ENCODE peak calls at places on chromosomes 1 and 21, in seven cellular contexts. One of them, this sample, is unnamed.

GRCh38 chr1:18352640-18353245 is 128.0 kb upstream of the KLHDC7A start:
- DNase-seq in HEK293T: no peak
- DNase-seq in WTC11: no peak
- DNase-seq in K562: no peak
- DNase-seq in HepG2: no peak
- DNase-seq in H1: no peak
- DNase-seq in HCT116: no peak
- DNase-seq in this sample: no peak

GRCh38 chr1:186530104-186530503 is 69.2 kb upstream of the PDC start:
- DNase-seq in HEK293T: no peak
- DNase-seq in WTC11: no peak
- DNase-seq in K562: no peak
- DNase-seq in HepG2: no peak
- DNase-seq in H1: no peak
- DNase-seq in HCT116: no peak
- DNase-seq in this sample: no peak

GRCh38 chr21:41615613-41616012 is 107.7 kb upstream of the TMPRSS2 start:
- DNase-seq in HEK293T: no peak
- DNase-seq in WTC11: no peak
- DNase-seq in K562: no peak
- DNase-seq in HepG2: no peak
- DNase-seq in H1: no peak
- DNase-seq in HCT116: no peak
- DNase-seq in this sample: no peak

GRCh38 chr1:154955039-154955717 is 721 bp downstream of the PBXIP1 start:
- DNase-seq in HEK293T: no peak
- DNase-seq in WTC11: peak
- DNase-seq in K562: peak
- DNase-seq in HepG2: peak
- DNase-seq in H1: no peak
- DNase-seq in HCT116: no peak
- DNase-seq in this sample: no peak

GRCh38 chr1:77831976-77832695 is 52.7 kb downstream of the MIGA1 start:
- DNase-seq in HEK293T: no peak
- DNase-seq in WTC11: no peak
- DNase-seq in K562: no peak
- DNase-seq in HepG2: no peak
- DNase-seq in H1: no peak
- DNase-seq in HCT116: no peak
- DNase-seq in this sample: no peak

GRCh38 chr1:37394574-37395464 is 79.6 kb upstream of the ZC3H12A start:
- DNase-seq in HEK293T: no peak
- DNase-seq in WTC11: peak
- DNase-seq in K562: no peak
- DNase-seq in HepG2: no peak
- DNase-seq in H1: peak
- DNase-seq in HCT116: peak
- DNase-seq in this sample: no peak

GRCh38 chr1:46401964-46402626 is 8.0 kb downstream of the FAAH start:
- DNase-seq in HEK293T: no peak
- DNase-seq in WTC11: peak
- DNase-seq in K562: peak
- DNase-seq in HepG2: peak
- DNase-seq in H1: peak
- DNase-seq in HCT116: peak
- DNase-seq in this sample: no peak

GRCh38 chr1:183881387-183882084 is 76.6 kb downstream of the RGL1 start:
- DNase-seq in HEK293T: peak
- DNase-seq in WTC11: peak
- DNase-seq in K562: no peak
- DNase-seq in HepG2: peak
- DNase-seq in H1: peak
- DNase-seq in HCT116: no peak
- DNase-seq in this sample: no peak

GRCh38 chr21:41953831-41954653 is at the start of gene C2CD2:
- DNase-seq in HEK293T: no peak
- DNase-seq in WTC11: peak
- DNase-seq in K562: peak
- DNase-seq in HepG2: peak
- DNase-seq in H1: peak
- DNase-seq in HCT116: no peak
- DNase-seq in this sample: no peak

GRCh38 chr1:65002156-65002507 is 35.8 kb upstream of the JAK1 start:
- DNase-seq in HEK293T: no peak
- DNase-seq in WTC11: no peak
- DNase-seq in K562: no peak
- DNase-seq in HepG2: no peak
- DNase-seq in H1: no peak
- DNase-seq in HCT116: no peak
- DNase-seq in this sample: no peak

GRCh38 chr1:61241411-61241838 is 159.1 kb downstream of the NFIA start:
- DNase-seq in HEK293T: no peak
- DNase-seq in WTC11: no peak
- DNase-seq in K562: no peak
- DNase-seq in HepG2: no peak
- DNase-seq in H1: no peak
- DNase-seq in HCT116: no peak
- DNase-seq in this sample: no peak

GRCh38 chr1:209893751-209894150 is 44.3 kb upstream of the SYT14 start:
- DNase-seq in HEK293T: peak
- DNase-seq in WTC11: no peak
- DNase-seq in K562: no peak
- DNase-seq in HepG2: no peak
- DNase-seq in H1: no peak
- DNase-seq in HCT116: no peak
- DNase-seq in this sample: no peak

GRCh38 chr1:164739189-164739588 is 180.2 kb downstream of the PBX1 start:
- DNase-seq in HEK293T: no peak
- DNase-seq in WTC11: no peak
- DNase-seq in K562: no peak
- DNase-seq in HepG2: no peak
- DNase-seq in H1: no peak
- DNase-seq in HCT116: no peak
- DNase-seq in this sample: no peak

GRCh38 chr21:44286716-44287632 is 1.3 kb downstream of the AIRE start:
- DNase-seq in HEK293T: no peak
- DNase-seq in WTC11: no peak
- DNase-seq in K562: no peak
- DNase-seq in HepG2: no peak
- DNase-seq in H1: no peak
- DNase-seq in HCT116: no peak
- DNase-seq in this sample: no peak

GRCh38 chr1:217647791-217648190 is 16.6 kb downstream of the SPATA17 start:
- DNase-seq in HEK293T: no peak
- DNase-seq in WTC11: no peak
- DNase-seq in K562: no peak
- DNase-seq in HepG2: no peak
- DNase-seq in H1: no peak
- DNase-seq in HCT116: no peak
- DNase-seq in this sample: no peak

GRCh38 chr1:22760453-22760852 is 49.8 kb downstream of the EPHB2 start:
- DNase-seq in HEK293T: no peak
- DNase-seq in WTC11: no peak
- DNase-seq in K562: no peak
- DNase-seq in HepG2: no peak
- DNase-seq in H1: no peak
- DNase-seq in HCT116: no peak
- DNase-seq in this sample: no peak

GRCh38 chr1:71532343-71532742 is 451.5 kb upstream of the ZRANB2 start:
- DNase-seq in HEK293T: no peak
- DNase-seq in WTC11: no peak
- DNase-seq in K562: no peak
- DNase-seq in HepG2: no peak
- DNase-seq in H1: no peak
- DNase-seq in HCT116: no peak
- DNase-seq in this sample: no peak

GRCh38 chr1:201536542-201536941 is 2.4 kb upstream of the NAV1 start:
- DNase-seq in HEK293T: no peak
- DNase-seq in WTC11: no peak
- DNase-seq in K562: no peak
- DNase-seq in HepG2: no peak
- DNase-seq in H1: no peak
- DNase-seq in HCT116: peak
- DNase-seq in this sample: no peak

GRCh38 chr21:46515109-46515508 is 56.4 kb downstream of the DIP2A start:
- DNase-seq in HEK293T: no peak
- DNase-seq in WTC11: no peak
- DNase-seq in K562: no peak
- DNase-seq in HepG2: no peak
- DNase-seq in H1: no peak
- DNase-seq in HCT116: no peak
- DNase-seq in this sample: no peak

GRCh38 chr1:16181887-16182719 is 26.2 kb upstream of the EPHA2 start:
- DNase-seq in HEK293T: no peak
- DNase-seq in WTC11: peak
- DNase-seq in K562: no peak
- DNase-seq in HepG2: peak
- DNase-seq in H1: peak
- DNase-seq in HCT116: peak
- DNase-seq in this sample: no peak
- TF ChIP-seq SP1 in HEK293T: no peak
- TF ChIP-seq SP1 in WTC11: no peak
- TF ChIP-seq SP1 in K562: no peak
- TF ChIP-seq SP1 in HepG2: no peak
- TF ChIP-seq SP1 in H1: peak
- TF ChIP-seq SP1 in HCT116: no peak
- TF ChIP-seq SP1 in this sample: no peak

DNA sequence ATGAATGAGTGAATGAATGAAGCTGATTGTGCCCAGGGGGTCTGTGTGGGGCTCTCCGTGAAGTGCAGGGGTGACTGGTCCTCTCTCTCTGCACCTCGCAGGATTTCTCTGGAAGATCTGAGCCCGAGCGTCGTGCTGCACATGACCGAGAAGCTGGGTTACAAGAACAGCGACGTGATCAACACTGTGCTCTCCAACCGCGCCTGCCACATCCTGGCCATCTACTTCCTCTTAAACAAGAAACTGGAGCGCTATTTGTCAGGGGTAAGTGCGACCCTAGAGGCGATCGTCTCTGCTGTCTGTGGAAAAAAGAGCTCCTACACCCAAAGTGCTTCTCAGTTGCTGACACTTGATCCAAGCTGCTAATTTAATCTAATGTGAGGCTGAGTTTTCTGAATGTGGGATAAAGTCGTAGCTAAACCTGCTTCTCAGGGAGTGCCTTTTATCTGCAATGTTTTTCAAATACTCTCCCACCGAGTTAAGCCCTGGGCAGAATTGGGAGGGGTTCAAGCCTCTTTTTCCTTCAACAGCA is 101.7 kb downstream of the HUNK start:
- DNase-seq in HEK293T: no peak
- DNase-seq in WTC11: peak
- DNase-seq in K562: no peak
- DNase-seq in HepG2: no peak
- DNase-seq in H1: no peak
- DNase-seq in HCT116: no peak
- DNase-seq in this sample: no peak
- TF ChIP-seq SP1 in HEK293T: no peak
- TF ChIP-seq SP1 in WTC11: no peak
- TF ChIP-seq SP1 in K562: no peak
- TF ChIP-seq SP1 in HepG2: no peak
- TF ChIP-seq SP1 in H1: no peak
- TF ChIP-seq SP1 in HCT116: no peak
- TF ChIP-seq SP1 in this sample: no peak

GRCh38 chr1:2468041-2468472 is 8.0 kb upstream of the PLCH2 start:
- DNase-seq in HEK293T: peak
- DNase-seq in WTC11: peak
- DNase-seq in K562: peak
- DNase-seq in HepG2: no peak
- DNase-seq in H1: peak
- DNase-seq in HCT116: no peak
- DNase-seq in this sample: no peak
- TF ChIP-seq SP1 in HEK293T: no peak
- TF ChIP-seq SP1 in WTC11: no peak
- TF ChIP-seq SP1 in K562: no peak
- TF ChIP-seq SP1 in HepG2: no peak
- TF ChIP-seq SP1 in H1: no peak
- TF ChIP-seq SP1 in HCT116: no peak
- TF ChIP-seq SP1 in this sample: no peak

GRCh38 chr1:6359568-6360496 is 33.7 kb downstream of the ACOT7 start:
- DNase-seq in HEK293T: no peak
- DNase-seq in WTC11: peak
- DNase-seq in K562: peak
- DNase-seq in HepG2: peak
- DNase-seq in H1: peak
- DNase-seq in HCT116: no peak
- DNase-seq in this sample: peak

GRCh38 chr1:6360517-6360916 is 33.0 kb downstream of the ACOT7 start:
- DNase-seq in HEK293T: no peak
- DNase-seq in WTC11: no peak
- DNase-seq in K562: no peak
- DNase-seq in HepG2: no peak
- DNase-seq in H1: no peak
- DNase-seq in HCT116: no peak
- DNase-seq in this sample: no peak

GRCh38 chr1:6367381-6368007 is 26.1 kb downstream of the ACOT7 start:
- DNase-seq in HEK293T: no peak
- DNase-seq in WTC11: no peak
- DNase-seq in K562: no peak
- DNase-seq in HepG2: no peak
- DNase-seq in H1: no peak
- DNase-seq in HCT116: no peak
- DNase-seq in this sample: no peak

GRCh38 chr1:6361124-6361775 is 32.3 kb downstream of the ACOT7 start:
- DNase-seq in HEK293T: no peak
- DNase-seq in WTC11: no peak
- DNase-seq in K562: no peak
- DNase-seq in HepG2: no peak
- DNase-seq in H1: no peak
- DNase-seq in HCT116: no peak
- DNase-seq in this sample: no peak

DNA sequence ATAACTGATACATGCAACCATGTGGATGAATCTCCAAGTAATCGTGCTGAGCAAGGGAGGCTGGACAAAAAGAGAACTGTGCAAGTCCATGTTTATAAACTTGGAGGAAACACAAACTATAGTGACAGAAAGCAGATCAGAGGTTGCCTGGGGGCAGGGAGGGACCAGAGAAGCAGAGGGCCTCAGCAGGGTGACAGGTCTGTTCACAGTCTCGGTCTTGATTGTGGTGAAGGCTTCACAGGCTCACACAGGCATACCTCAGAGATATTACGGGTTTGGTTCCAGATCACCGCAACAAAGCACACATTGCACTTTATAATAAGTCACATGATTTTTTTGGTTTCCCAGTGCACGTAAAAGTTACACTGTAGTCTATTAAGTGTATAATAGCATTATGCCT is 28.5 kb downstream of the ACOT7 start:
- DNase-seq in HEK293T: no peak
- DNase-seq in WTC11: no peak
- DNase-seq in K562: no peak
- DNase-seq in HepG2: no peak
- DNase-seq in H1: no peak
- DNase-seq in HCT116: no peak
- DNase-seq in this sample: no peak
- TF ChIP-seq SP1 in HEK293T: no peak
- TF ChIP-seq SP1 in WTC11: no peak
- TF ChIP-seq SP1 in K562: no peak
- TF ChIP-seq SP1 in HepG2: no peak
- TF ChIP-seq SP1 in H1: no peak
- TF ChIP-seq SP1 in HCT116: no peak
- TF ChIP-seq SP1 in this sample: no peak

GRCh38 chr1:156727914-156728598 is at the start of gene METTL25B:
- DNase-seq in HEK293T: peak
- DNase-seq in WTC11: peak
- DNase-seq in K562: peak
- DNase-seq in HepG2: peak
- DNase-seq in H1: peak
- DNase-seq in HCT116: no peak
- DNase-seq in this sample: no peak
- TF ChIP-seq SP1 in HEK293T: no peak
- TF ChIP-seq SP1 in WTC11: no peak
- TF ChIP-seq SP1 in K562: no peak
- TF ChIP-seq SP1 in HepG2: no peak
- TF ChIP-seq SP1 in H1: no peak
- TF ChIP-seq SP1 in HCT116: no peak
- TF ChIP-seq SP1 in this sample: no peak